ENCODE peak calls at places on chromosomes 2 and 18, in five cellular contexts. One of them, this sample, is unnamed.
A peak's percentile ranks its signal among the peaks of the same experiment; 100 is the strongest.

GRCh38 chr18:79394438-79395307 is 1.1 kb upstream of the NFATC1 start:
- DNase-seq in SW480: peak; percentile 28
- DNase-seq in sigmoid colon: peak; percentile 88
- DNase-seq in lower leg skin: no peak
- DNase-seq in nephron progenitor cell: peak; percentile 41
- DNase-seq in this sample: no peak

GRCh38 chr2:239827511-239827865 is 197.7 kb downstream of the NDUFA10 start:
- DNase-seq in SW480: no peak
- DNase-seq in sigmoid colon: peak; percentile 43
- DNase-seq in lower leg skin: peak; percentile 62
- DNase-seq in nephron progenitor cell: no peak
- DNase-seq in this sample: no peak

GRCh38 chr2:196453613-196454047 is 185.9 kb upstream of the CCDC150 start:
- DNase-seq in SW480: peak; percentile 38
- DNase-seq in sigmoid colon: no peak
- DNase-seq in lower leg skin: no peak
- DNase-seq in nephron progenitor cell: peak; percentile 14
- DNase-seq in this sample: peak; percentile 37

GRCh38 chr18:79429381-79429780 is 33.7 kb downstream of the NFATC1 start:
- DNase-seq in SW480: no peak
- DNase-seq in sigmoid colon: no peak
- DNase-seq in lower leg skin: no peak
- DNase-seq in nephron progenitor cell: no peak
- DNase-seq in this sample: no peak

GRCh38 chr2:189142893-189143759 is 36.4 kb downstream of the COL5A2 start:
- DNase-seq in SW480: peak; percentile 33
- DNase-seq in sigmoid colon: no peak
- DNase-seq in lower leg skin: no peak
- DNase-seq in nephron progenitor cell: peak; percentile 21
- DNase-seq in this sample: no peak

GRCh38 chr2:68774569-68775271 is 40.1 kb downstream of the ARHGAP25 start:
- DNase-seq in SW480: no peak
- DNase-seq in sigmoid colon: peak; percentile 74
- DNase-seq in lower leg skin: peak; percentile 93
- DNase-seq in nephron progenitor cell: no peak
- DNase-seq in this sample: no peak

GRCh38 chr2:26521913-26522180 is 43.9 kb upstream of the OTOF start:
- DNase-seq in SW480: no peak
- DNase-seq in sigmoid colon: peak; percentile 30
- DNase-seq in lower leg skin: no peak
- DNase-seq in nephron progenitor cell: no peak
- DNase-seq in this sample: no peak

GRCh38 chr2:20526146-20526545 is 79.3 kb downstream of the RHOB start:
- DNase-seq in SW480: peak; percentile 86
- DNase-seq in sigmoid colon: no peak
- DNase-seq in lower leg skin: no peak
- DNase-seq in nephron progenitor cell: no peak
- DNase-seq in this sample: no peak

GRCh38 chr2:72146357-72147302 is 1.0 kb downstream of the CYP26B1 start:
- DNase-seq in SW480: no peak
- DNase-seq in sigmoid colon: peak; percentile 62
- DNase-seq in lower leg skin: peak; percentile 89
- DNase-seq in nephron progenitor cell: no peak
- DNase-seq in this sample: no peak